ENCODE peak calls at places on chromosome 16, in nine cellular contexts. C is heart left ventricle; H is hippocampal formation; G is NCI-H1105; V is HT-29; Y is NCI-H510A treated with DMSO at 0.1 percent for 48 hours; S is fibroblast of pulmonary artery; T is activated naive CD8-positive, alpha-beta T cell treated with anti-CD3 and anti-CD28 coated beads for 36 hours; I is HTR-8/SVneo. P is an unnamed sample.

GRCh38 chr16:84864266-84864955 is 44.6 kb downstream of the CRISPLD2 start:
- DNase-seq in C (no peak), H (peak; percentile 25), G (no peak), V (no peak), Y (no peak), S (no peak), T (no peak), I (no peak), P (no peak)

GRCh38 chr16:57265850-57266530 is 18.5 kb downstream of the PLLP start:
- DNase-seq in C (peak; percentile 73), H (peak; percentile 60), G (no peak), V (no peak), Y (peak; percentile 51), S (peak; percentile 45), T (no peak), I (no peak), P (peak; percentile 50)

GRCh38 chr16:63921737-63922136 is 1200.1 kb downstream of the CDH11 start:
- DNase-seq in C (no peak), H (no peak), G (no peak), V (no peak), Y (no peak), S (no peak), T (no peak), I (no peak), P (no peak)

GRCh38 chr16:67283039-67283825 is 3.9 kb downstream of the PLEKHG4 start:
- DNase-seq in C (no peak), H (no peak), G (no peak), V (no peak), Y (no peak), S (peak; percentile 56), T (no peak), I (no peak), P (no peak)

GRCh38 chr16:31085371-31085770 is 3.4 kb downstream of the PRSS53 start:
- DNase-seq in C (no peak), H (no peak), G (no peak), V (no peak), Y (no peak), S (no peak), T (no peak), I (no peak), P (no peak)

GRCh38 chr16:55501549-55502322 is 7.1 kb upstream of the LPCAT2 start:
- DNase-seq in C (no peak), H (no peak), G (no peak), V (peak; percentile 84), Y (no peak), S (no peak), T (no peak), I (no peak), P (no peak)

GRCh38 chr16:72895951-72896350 is 152.0 kb downstream of the ZFHX3 start:
- DNase-seq in C (peak; percentile 40), H (no peak), G (no peak), V (no peak), Y (no peak), S (no peak), T (no peak), I (no peak), P (no peak)

GRCh38 chr16:35732046-35732810 is 2272.8 kb downstream of the TP53TG3F start:
- DNase-seq in C (no peak), H (no peak), G (no peak), V (no peak), Y (no peak), S (no peak), T (no peak), I (no peak), P (no peak)

GRCh38 chr16:12620150-12620549 is 183.5 kb downstream of the CPPED1 start:
- DNase-seq in C (no peak), H (no peak), G (no peak), V (no peak), Y (no peak), S (no peak), T (no peak), I (no peak), P (no peak)

GRCh38 chr16:9077001-9077809 is 14.2 kb upstream of the HAPSTR1 start:
- DNase-seq in C (no peak), H (no peak), G (no peak), V (no peak), Y (no peak), S (no peak), T (peak; percentile 21), I (peak; percentile 53), P (no peak)

GRCh38 chr16:81429045-81429521 is 15.5 kb upstream of the CMIP start:
- DNase-seq in C (peak; percentile 35), H (no peak), G (no peak), V (peak; percentile 57), Y (no peak), S (peak; percentile 62), T (no peak), I (peak; percentile 68), P (no peak)

GRCh38 chr16:14249291-14250032 is 178.3 kb downstream of the MRTFB start:
- DNase-seq in C (no peak), H (peak; percentile 24), G (peak; percentile 25), V (peak; percentile 63), Y (peak; percentile 22), S (peak; percentile 67), T (peak; percentile 40), I (peak; percentile 39), P (peak; percentile 47)

GRCh38 chr16:48385272-48385953 is at the start of gene SIAH1:
- DNase-seq in C (peak; percentile 89), H (peak; percentile 81), G (peak; percentile 94), V (peak; percentile 76), Y (peak; percentile 69), S (peak; percentile 79), T (peak; percentile 90), I (peak; percentile 77), P (peak; percentile 94)

GRCh38 chr16:88922114-88922825 is 54.7 kb downstream of the CBFA2T3 start:
- DNase-seq in C (peak; percentile 90), H (no peak), G (no peak), V (peak; percentile 51), Y (no peak), S (peak; percentile 66), T (no peak), I (no peak), P (no peak)

GRCh38 chr16:1708768-1709180 is 2.8 kb downstream of the MAPK8IP3 start:
- DNase-seq in C (peak; percentile 50), H (no peak), G (no peak), V (no peak), Y (peak; percentile 42), S (peak; percentile 57), T (no peak), I (no peak), P (no peak)

GRCh38 chr16:65624246-65624645 is 502.4 kb upstream of the CDH11 start:
- DNase-seq in C (no peak), H (no peak), G (no peak), V (no peak), Y (no peak), S (no peak), T (no peak), I (no peak), P (no peak)